ENCODE peak calls at places on chromosomes 3 and 15, in ten cellular contexts. One of them, this sample, is unnamed.

GRCh38 chr15:93466380-93466779 is 377.4 kb upstream of the RGMA start:
- DNase-seq in A549: no peak
- DNase-seq in cardiac muscle cell: no peak
- DNase-seq in myocyte: no peak
- DNase-seq in brain microvascular endothelial cell: no peak
- DNase-seq in stomach: no peak
- DNase-seq in foreskin fibroblast: no peak
- DNase-seq in pons: no peak
- DNase-seq in NCI-H345: no peak
- DNase-seq in endothelial cell: no peak
- DNase-seq in this sample: no peak

GRCh38 chr15:38991126-38991525 is 426.5 kb upstream of the RASGRP1 start:
- DNase-seq in A549: no peak
- DNase-seq in cardiac muscle cell: peak
- DNase-seq in myocyte: peak
- DNase-seq in brain microvascular endothelial cell: peak
- DNase-seq in stomach: no peak
- DNase-seq in foreskin fibroblast: peak
- DNase-seq in pons: peak
- DNase-seq in NCI-H345: no peak
- DNase-seq in endothelial cell: peak
- DNase-seq in this sample: no peak

GRCh38 chr3:127036209-127037020 is 53.5 kb downstream of the PLXNA1 start:
- DNase-seq in A549: no peak
- DNase-seq in cardiac muscle cell: no peak
- DNase-seq in myocyte: peak
- DNase-seq in brain microvascular endothelial cell: no peak
- DNase-seq in stomach: peak
- DNase-seq in foreskin fibroblast: no peak
- DNase-seq in pons: no peak
- DNase-seq in NCI-H345: no peak
- DNase-seq in endothelial cell: no peak
- DNase-seq in this sample: peak

GRCh38 chr3:4716731-4717362 is 223.7 kb downstream of the ITPR1 start:
- DNase-seq in A549: no peak
- DNase-seq in cardiac muscle cell: no peak
- DNase-seq in myocyte: peak
- DNase-seq in brain microvascular endothelial cell: peak
- DNase-seq in stomach: no peak
- DNase-seq in foreskin fibroblast: peak
- DNase-seq in pons: no peak
- DNase-seq in NCI-H345: no peak
- DNase-seq in endothelial cell: no peak
- DNase-seq in this sample: no peak

GRCh38 chr15:67504796-67505195 is 16.1 kb upstream of the C15orf61 start:
- DNase-seq in A549: no peak
- DNase-seq in cardiac muscle cell: no peak
- DNase-seq in myocyte: peak
- DNase-seq in brain microvascular endothelial cell: no peak
- DNase-seq in stomach: no peak
- DNase-seq in foreskin fibroblast: peak
- DNase-seq in pons: no peak
- DNase-seq in NCI-H345: no peak
- DNase-seq in endothelial cell: no peak
- DNase-seq in this sample: no peak

GRCh38 chr15:85748729-85749128 is 46.0 kb downstream of the KLHL25 start:
- DNase-seq in A549: no peak
- DNase-seq in cardiac muscle cell: no peak
- DNase-seq in myocyte: peak
- DNase-seq in brain microvascular endothelial cell: no peak
- DNase-seq in stomach: peak
- DNase-seq in foreskin fibroblast: no peak
- DNase-seq in pons: no peak
- DNase-seq in NCI-H345: no peak
- DNase-seq in endothelial cell: no peak
- DNase-seq in this sample: peak

GRCh38 chr3:134364936-134365765 is 9.1 kb downstream of the AMOTL2 start:
- DNase-seq in A549: no peak
- DNase-seq in cardiac muscle cell: peak
- DNase-seq in myocyte: no peak
- DNase-seq in brain microvascular endothelial cell: no peak
- DNase-seq in stomach: no peak
- DNase-seq in foreskin fibroblast: no peak
- DNase-seq in pons: peak
- DNase-seq in NCI-H345: no peak
- DNase-seq in endothelial cell: no peak
- DNase-seq in this sample: peak

GRCh38 chr3:13005301-13005700 is 67.9 kb downstream of the IQSEC1 start:
- DNase-seq in A549: no peak
- DNase-seq in cardiac muscle cell: no peak
- DNase-seq in myocyte: peak
- DNase-seq in brain microvascular endothelial cell: no peak
- DNase-seq in stomach: no peak
- DNase-seq in foreskin fibroblast: no peak
- DNase-seq in pons: no peak
- DNase-seq in NCI-H345: no peak
- DNase-seq in endothelial cell: no peak
- DNase-seq in this sample: peak

GRCh38 chr3:139797724-139798343 is 120.1 kb upstream of the NMNAT3 start:
- DNase-seq in A549: no peak
- DNase-seq in cardiac muscle cell: peak
- DNase-seq in myocyte: peak
- DNase-seq in brain microvascular endothelial cell: peak
- DNase-seq in stomach: no peak
- DNase-seq in foreskin fibroblast: no peak
- DNase-seq in pons: no peak
- DNase-seq in NCI-H345: no peak
- DNase-seq in endothelial cell: peak
- DNase-seq in this sample: no peak

GRCh38 chr3:184160456-184160855 is 5.3 kb downstream of the DVL3 start:
- DNase-seq in A549: no peak
- DNase-seq in cardiac muscle cell: peak
- DNase-seq in myocyte: no peak
- DNase-seq in brain microvascular endothelial cell: peak
- DNase-seq in stomach: no peak
- DNase-seq in foreskin fibroblast: no peak
- DNase-seq in pons: no peak
- DNase-seq in NCI-H345: no peak
- DNase-seq in endothelial cell: no peak
- DNase-seq in this sample: no peak

GRCh38 chr3:98980915-98981596 is 79.6 kb upstream of the DCBLD2 start:
- DNase-seq in A549: no peak
- DNase-seq in cardiac muscle cell: peak
- DNase-seq in myocyte: peak
- DNase-seq in brain microvascular endothelial cell: peak
- DNase-seq in stomach: no peak
- DNase-seq in foreskin fibroblast: peak
- DNase-seq in pons: no peak
- DNase-seq in NCI-H345: no peak
- DNase-seq in endothelial cell: no peak
- DNase-seq in this sample: no peak

This sample was measured in Peyer's patch.